ENCODE peak calls at places on chromosomes 1 and 21, in nine cellular contexts. J is transverse colon, I is SK-N-SH, Q is stomach, T is sigmoid colon, B is HepG2, R is esophagus muscularis mucosa, S is K562, C is H1. G is an unnamed sample.
A peak's percentile ranks its signal among the peaks of the same experiment; 100 is the strongest.

GRCh38 chr1:8122477-8123407 is 96.6 kb upstream of the ERRFI1 start:
- DNase-seq in J (no peak), I (no peak), Q (no peak), T (peak; percentile 64), B (no peak), R (no peak), S (peak; percentile 69), C (no peak), G (no peak)

GRCh38 chr1:234488054-234488953 is 9.3 kb upstream of the TARBP1 start:
- DNase-seq in J (no peak), I (no peak), Q (no peak), T (no peak), B (no peak), R (no peak), S (no peak), C (no peak), G (no peak)

GRCh38 chr1:179586107-179586823 is 5.4 kb upstream of the TDRD5 start:
- DNase-seq in J (peak; percentile 65), I (peak; percentile 93), Q (peak; percentile 85), T (peak; percentile 70), B (no peak), R (no peak), S (peak; percentile 76), C (peak; percentile 84), G (no peak)

GRCh38 chr21:14273736-14274538 is 58.0 kb downstream of the RBM11 start:
- DNase-seq in J (peak; percentile 94), I (no peak), Q (peak; percentile 44), T (no peak), B (no peak), R (no peak), S (peak; percentile 33), C (peak; percentile 52), G (peak; percentile 65)

GRCh38 chr1:228314658-228315483 is 91.8 kb downstream of the TRIM11 start:
- DNase-seq in J (no peak), I (no peak), Q (peak; percentile 21), T (no peak), B (no peak), R (no peak), S (no peak), C (no peak), G (peak; percentile 77)

GRCh38 chr1:236904874-236905741 is 99.1 kb downstream of the MT1HL1 start:
- DNase-seq in J (no peak), I (no peak), Q (no peak), T (no peak), B (peak; percentile 91), R (no peak), S (peak; percentile 34), C (no peak), G (no peak)

GRCh38 chr1:87572008-87572407 is 243.3 kb downstream of the LMO4 start:
- DNase-seq in J (no peak), I (no peak), Q (no peak), T (no peak), B (no peak), R (no peak), S (peak; percentile 8), C (no peak), G (no peak)

GRCh38 chr1:28926629-28927441 is 12.5 kb downstream of the EPB41 start:
- DNase-seq in J (no peak), I (no peak), Q (no peak), T (no peak), B (peak; percentile 80), R (no peak), S (peak; percentile 80), C (peak; percentile 26), G (no peak)

GRCh38 chr1:11522400-11523235 is 43.7 kb downstream of the DISP3 start:
- DNase-seq in J (no peak), I (no peak), Q (no peak), T (peak; percentile 54), B (no peak), R (no peak), S (no peak), C (no peak), G (peak; percentile 47)

GRCh38 chr1:7755448-7755847 is 15.6 kb upstream of the VAMP3 start:
- DNase-seq in J (no peak), I (peak; percentile 37), Q (no peak), T (no peak), B (peak; percentile 34), R (no peak), S (no peak), C (no peak), G (no peak)

GRCh38 chr1:244354810-244355278 is 96.9 kb downstream of the ADSS2 start:
- DNase-seq in J (no peak), I (no peak), Q (no peak), T (no peak), B (no peak), R (no peak), S (peak; percentile 70), C (no peak), G (no peak)

GRCh38 chr1:117838911-117839310 is 90.5 kb downstream of the GDAP2 start:
- DNase-seq in J (no peak), I (no peak), Q (no peak), T (no peak), B (no peak), R (no peak), S (no peak), C (no peak), G (no peak)

GRCh38 chr1:1033009-1033587 is 13.2 kb downstream of the AGRN start:
- DNase-seq in J (peak; percentile 92), I (peak; percentile 97), Q (peak; percentile 92), T (peak; percentile 88), B (no peak), R (no peak), S (peak; percentile 93), C (peak; percentile 97), G (no peak)
- TF ChIP-seq EP300 in J (no peak), I (no peak), Q (no peak), T (no peak), B (no peak), R (no peak), S (no peak), C (peak; percentile 47), G (no peak)

GRCh38 chr1:183804916-183805734 is at the start of gene RGL1:
- DNase-seq in J (peak; percentile 60), I (peak; percentile 82), Q (peak; percentile 46), T (peak; percentile 94), B (peak; percentile 61), R (no peak), S (no peak), C (peak; percentile 66), G (peak; percentile 82)
- TF ChIP-seq POLR2AphosphoS5 in J (peak; percentile 79), I (peak; percentile 19), Q (peak; percentile 44), T (peak; percentile 82), B (no peak), R (peak; percentile 91), S (no peak), C (peak; percentile 43), G (peak; percentile 59)

DNA sequence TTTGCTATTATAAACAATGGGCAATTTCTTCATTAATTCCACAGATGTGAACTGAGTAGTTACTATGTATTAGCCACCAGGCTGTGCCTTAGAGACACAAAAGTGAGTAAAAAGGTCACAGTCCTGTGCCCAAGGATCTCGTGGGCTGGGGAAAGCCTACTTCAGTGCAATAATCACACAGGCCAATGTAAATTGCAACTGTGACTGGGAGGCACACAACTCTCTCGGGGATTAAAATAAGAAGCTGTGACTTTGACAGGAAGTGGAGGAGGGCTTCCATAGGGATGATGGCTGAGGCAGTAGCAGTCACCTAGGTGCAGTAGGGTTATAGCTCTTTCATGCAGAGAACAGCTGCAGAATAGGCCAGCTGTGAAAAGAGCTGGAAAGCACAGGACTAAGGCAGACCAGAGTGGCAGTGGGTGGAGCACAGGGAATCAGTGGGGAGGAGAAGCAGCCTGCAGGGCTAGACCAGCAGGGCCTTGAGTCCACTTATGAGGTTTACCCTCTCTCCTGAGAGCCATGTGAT is 121.9 kb downstream of the MAB21L3 start:
- DNase-seq in J (no peak), I (no peak), Q (no peak), T (no peak), B (no peak), R (no peak), S (no peak), C (no peak), G (no peak)
- TF ChIP-seq EP300 in J (no peak), I (no peak), Q (no peak), T (no peak), B (no peak), R (no peak), S (no peak), C (no peak), G (no peak)

DNA sequence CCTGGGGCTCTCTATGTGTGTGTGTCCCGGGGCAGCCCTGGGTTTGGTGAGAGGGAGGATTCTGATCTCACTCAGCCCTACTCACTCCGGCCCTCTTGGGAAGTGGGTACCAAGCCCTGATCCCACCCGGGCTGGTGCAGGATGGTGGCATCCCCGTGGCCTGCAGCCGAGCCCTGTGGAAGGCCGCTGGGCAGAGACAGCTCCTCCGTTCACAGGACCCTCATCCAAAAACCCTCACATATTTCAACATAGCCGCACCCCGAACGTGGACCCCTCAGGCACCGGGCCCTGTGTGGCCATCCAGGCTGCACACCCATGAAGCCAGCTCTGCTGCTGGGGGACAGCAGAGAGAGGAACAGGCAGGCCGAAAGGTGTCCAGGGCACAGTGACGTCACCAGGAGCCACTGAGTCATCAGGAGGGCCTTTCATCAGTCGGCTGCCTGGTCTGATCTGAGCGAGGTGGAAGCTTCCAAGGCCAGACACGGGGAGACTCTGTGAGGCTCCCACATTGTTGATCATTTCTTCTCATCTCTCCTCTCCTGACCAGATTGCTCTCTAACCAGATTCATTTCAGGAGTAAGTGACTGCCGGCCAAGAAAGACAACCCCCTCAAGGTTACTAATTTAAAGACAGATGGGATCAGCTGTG is 16.2 kb upstream of the GPR157 start:
- DNase-seq in J (no peak), I (no peak), Q (peak; percentile 33), T (no peak), B (peak; percentile 79), R (no peak), S (peak; percentile 43), C (no peak), G (no peak)
- TF ChIP-seq POLR2AphosphoS5 in J (no peak), I (no peak), Q (no peak), T (no peak), B (no peak), R (no peak), S (no peak), C (no peak), G (no peak)

GRCh38 chr1:2441746-2442145 is 29.4 kb upstream of the PEX10 start:
- DNase-seq in J (no peak), I (no peak), Q (no peak), T (no peak), B (no peak), R (no peak), S (no peak), C (no peak), G (no peak)
- TF ChIP-seq EP300 in J (no peak), I (no peak), Q (no peak), T (no peak), B (no peak), R (no peak), S (no peak), C (no peak), G (no peak)

GRCh38 chr1:68770817-68771216 is 273.9 kb upstream of the DEPDC1 start:
- DNase-seq in J (no peak), I (no peak), Q (no peak), T (no peak), B (no peak), R (no peak), S (no peak), C (no peak), G (no peak)
- TF ChIP-seq POLR2AphosphoS5 in J (no peak), I (no peak), Q (no peak), T (no peak), B (no peak), R (no peak), S (no peak), C (no peak), G (no peak)

G was measured in suprapubic skin.